ENCODE peak calls at places on chromosomes 2 and 18, in six cellular contexts. I is CD4-positive, alpha-beta T cell; L is NCI-H2171; S is caudate nucleus; Q is T-cell; P is adrenal gland. Z is an unnamed sample.
A peak's percentile ranks its signal among the peaks of the same experiment; 100 is the strongest.

GRCh38 chr2:186726938-186727337 is 33.1 kb downstream of the FAM171B start:
- DNase-seq in I (no peak), L (no peak), S (no peak), Q (no peak), P (no peak), Z (no peak)

GRCh38 chr2:33392366-33392765 is 84.1 kb upstream of the RASGRP3 start:
- DNase-seq in I (no peak), L (no peak), S (no peak), Q (no peak), P (no peak), Z (no peak)

GRCh38 chr2:134718095-134718955 is 475 bp downstream of the TMEM163 start:
- DNase-seq in I (no peak), L (no peak), S (no peak), Q (no peak), P (peak; percentile 52), Z (no peak)

GRCh38 chr2:182827182-182827879 is 39.1 kb downstream of the FRZB start:
- DNase-seq in I (no peak), L (no peak), S (no peak), Q (no peak), P (no peak), Z (no peak)

GRCh38 chr2:228549390-228550007 is 368.0 kb upstream of the SPHKAP start:
- DNase-seq in I (no peak), L (no peak), S (no peak), Q (no peak), P (no peak), Z (no peak)

GRCh38 chr2:20349457-20350034 is 1.1 kb downstream of the PUM2 start:
- DNase-seq in I (no peak), L (no peak), S (no peak), Q (no peak), P (no peak), Z (no peak)

GRCh38 chr18:23238152-23238531 is 102.9 kb downstream of the CABLES1 start:
- DNase-seq in I (no peak), L (no peak), S (peak; percentile 22), Q (no peak), P (peak; percentile 30), Z (no peak)

GRCh38 chr18:76805221-76805620 is 17.1 kb upstream of the ZNF236 start:
- DNase-seq in I (no peak), L (no peak), S (no peak), Q (no peak), P (no peak), Z (no peak)

GRCh38 chr2:158297606-158298005 is 158.9 kb downstream of the CCDC148 start:
- DNase-seq in I (no peak), L (no peak), S (no peak), Q (no peak), P (no peak), Z (peak; percentile 0)

GRCh38 chr2:8821276-8822217 is 15.9 kb downstream of the KIDINS220 start:
- DNase-seq in I (no peak), L (no peak), S (no peak), Q (no peak), P (peak; percentile 75), Z (peak; percentile 72)

GRCh38 chr2:234497592-234498023 is 727 bp upstream of the ARL4C start:
- DNase-seq in I (no peak), L (no peak), S (no peak), Q (no peak), P (no peak), Z (no peak)

GRCh38 chr18:7261199-7261598 is 30.3 kb downstream of the LRRC30 start:
- DNase-seq in I (no peak), L (no peak), S (no peak), Q (no peak), P (no peak), Z (no peak)

GRCh38 chr2:56448999-56449431 is 265.2 kb downstream of the CCDC85A start:
- DNase-seq in I (no peak), L (no peak), S (peak; percentile 45), Q (no peak), P (no peak), Z (no peak)

GRCh38 chr2:101388232-101388631 is 929 bp upstream of the CREG2 start:
- DNase-seq in I (no peak), L (no peak), S (no peak), Q (no peak), P (no peak), Z (no peak)

GRCh38 chr2:74079522-74080341 is 68.0 kb downstream of the BOLA3 start:
- DNase-seq in I (no peak), L (no peak), S (no peak), Q (no peak), P (no peak), Z (no peak)

GRCh38 chr2:173657996-173658717 is 303.5 kb downstream of the CDCA7 start:
- DNase-seq in I (no peak), L (no peak), S (no peak), Q (no peak), P (peak; percentile 64), Z (peak; percentile 89)

GRCh38 chr2:134799936-134800335 is 38.5 kb upstream of the ACMSD start:
- DNase-seq in I (no peak), L (no peak), S (no peak), Q (no peak), P (no peak), Z (no peak)

GRCh38 chr2:162100579-162100978 is 26.6 kb upstream of the DPP4 start:
- DNase-seq in I (no peak), L (no peak), S (no peak), Q (no peak), P (no peak), Z (no peak)

GRCh38 chr18:46334200-46334553 is 230.0 kb downstream of the HAUS1 start:
- DNase-seq in I (no peak), L (no peak), S (no peak), Q (no peak), P (no peak), Z (no peak)

GRCh38 chr2:112583497-112584133 is 794 bp upstream of the CHCHD5 start:
- DNase-seq in I (no peak), L (peak; percentile 51), S (no peak), Q (no peak), P (no peak), Z (no peak)

GRCh38 chr2:206764673-206765241 is 371 bp downstream of the MDH1B start:
- DNase-seq in I (no peak), L (no peak), S (no peak), Q (no peak), P (no peak), Z (no peak)

GRCh38 chr18:7946724-7947377 is 379.7 kb downstream of the PTPRM start:
- DNase-seq in I (no peak), L (peak; percentile 54), S (no peak), Q (no peak), P (peak; percentile 66), Z (peak; percentile 77)

GRCh38 chr2:69305712-69306611 is 81.1 kb downstream of the GFPT1 start:
- DNase-seq in I (no peak), L (no peak), S (no peak), Q (no peak), P (peak; percentile 25), Z (no peak)

GRCh38 chr2:218224206-218224605 is 7.2 kb downstream of the ARPC2 start:
- DNase-seq in I (no peak), L (no peak), S (no peak), Q (no peak), P (no peak), Z (no peak)

GRCh38 chr2:189624648-189625355 is 36.5 kb upstream of the ASNSD1 start:
- DNase-seq in I (no peak), L (no peak), S (no peak), Q (no peak), P (no peak), Z (no peak)

GRCh38 chr18:56799756-56800155 is 148.6 kb downstream of the WDR7 start:
- DNase-seq in I (no peak), L (no peak), S (no peak), Q (no peak), P (no peak), Z (no peak)

GRCh38 chr2:166494140-166494544 is at the start of gene SCN7A:
- DNase-seq in I (no peak), L (no peak), S (no peak), Q (no peak), P (peak; percentile 22), Z (peak; percentile 4)

GRCh38 chr2:23418490-23418911 is 33.5 kb downstream of the KLHL29 start:
- DNase-seq in I (no peak), L (no peak), S (no peak), Q (no peak), P (no peak), Z (peak; percentile 37)

GRCh38 chr18:57275111-57275510 is 77.2 kb upstream of the ST8SIA3 start:
- DNase-seq in I (no peak), L (peak; percentile 61), S (no peak), Q (no peak), P (no peak), Z (no peak)

GRCh38 chr18:27839141-27839540 is 337.8 kb downstream of the CDH2 start:
- DNase-seq in I (no peak), L (no peak), S (no peak), Q (no peak), P (no peak), Z (no peak)

GRCh38 chr2:7572460-7572859 is 655.2 kb downstream of the RNF144A start:
- DNase-seq in I (peak; percentile 15), L (no peak), S (no peak), Q (peak; percentile 32), P (no peak), Z (no peak)

GRCh38 chr2:10269291-10269690 is 33.4 kb upstream of the HPCAL1 start:
- DNase-seq in I (no peak), L (no peak), S (no peak), Q (no peak), P (no peak), Z (no peak)

GRCh38 chr2:219406861-219407230 is 11.3 kb upstream of the DES start:
- DNase-seq in I (no peak), L (no peak), S (no peak), Q (no peak), P (no peak), Z (peak; percentile 81)

GRCh38 chr18:35451032-35451431 is 46.7 kb downstream of the INO80C start:
- DNase-seq in I (no peak), L (no peak), S (no peak), Q (no peak), P (no peak), Z (no peak)

GRCh38 chr2:224918626-224919471 is 123.4 kb downstream of the DOCK10 start:
- DNase-seq in I (no peak), L (no peak), S (no peak), Q (no peak), P (no peak), Z (no peak)

GRCh38 chr2:20231159-20231558 is 6.2 kb upstream of the SDC1 start:
- DNase-seq in I (no peak), L (no peak), S (no peak), Q (no peak), P (no peak), Z (no peak)

Z was measured in fibroblast of the conjunctiva.